ENCODE peak calls at places on chromosomes 11 and 22, in eight cellular contexts. U, Y, X, P, D, G, M and Z are unnamed samples. For H3K9me3, the result is how much of the 10 kb centered on the place peaks cover.

GRCh38 chr11:106379712-106380111 is 302.2 kb downstream of the AASDHPPT start:
- DNase-seq in U (no peak), Y (no peak), X (no peak), P (no peak), D (no peak), G (no peak), M (no peak), Z (no peak)

GRCh38 chr11:124863137-124863825 is 2.0 kb upstream of the ROBO3 start:
- DNase-seq in U (no peak), Y (peak), X (no peak), P (peak), D (no peak), G (no peak), M (no peak), Z (peak)

GRCh38 chr11:120568572-120569307 is 57.2 kb downstream of the GRIK4 start:
- DNase-seq in U (no peak), Y (no peak), X (no peak), P (no peak), D (no peak), G (peak), M (no peak), Z (no peak)

GRCh38 chr11:1943977-1944376 is 3.2 kb upstream of the MRPL23 start:
- DNase-seq in U (no peak), Y (no peak), X (peak), P (peak), D (no peak), G (no peak), M (peak), Z (peak)

GRCh38 chr11:117426297-117426685 is 98.6 kb downstream of the CEP164 start:
- DNase-seq in U (peak), Y (peak), X (peak), P (peak), D (peak), G (peak), M (peak), Z (peak)

GRCh38 chr11:129209891-129210830 is 18.0 kb upstream of the ARHGAP32 start:
- DNase-seq in U (no peak), Y (no peak), X (no peak), P (no peak), D (no peak), G (no peak), M (no peak), Z (no peak)

GRCh38 chr11:16862733-16863132 is 124.3 kb downstream of the C11orf58 start:
- DNase-seq in U (no peak), Y (no peak), X (no peak), P (no peak), D (no peak), G (no peak), M (no peak), Z (no peak)

GRCh38 chr22:29291215-29291614 is 15.2 kb upstream of the GAS2L1 start:
- DNase-seq in U (no peak), Y (no peak), X (no peak), P (no peak), D (no peak), G (no peak), M (no peak), Z (no peak)

GRCh38 chr11:46116007-46116711 is 5.1 kb downstream of the PHF21A start:
- DNase-seq in U (peak), Y (no peak), X (no peak), P (no peak), D (peak), G (no peak), M (no peak), Z (no peak)
- H3K27ac ChIP-seq in U (peak), Y (no peak), X (no peak), P (peak), D (peak), G (no peak), M (peak), Z (no peak)

DNA sequence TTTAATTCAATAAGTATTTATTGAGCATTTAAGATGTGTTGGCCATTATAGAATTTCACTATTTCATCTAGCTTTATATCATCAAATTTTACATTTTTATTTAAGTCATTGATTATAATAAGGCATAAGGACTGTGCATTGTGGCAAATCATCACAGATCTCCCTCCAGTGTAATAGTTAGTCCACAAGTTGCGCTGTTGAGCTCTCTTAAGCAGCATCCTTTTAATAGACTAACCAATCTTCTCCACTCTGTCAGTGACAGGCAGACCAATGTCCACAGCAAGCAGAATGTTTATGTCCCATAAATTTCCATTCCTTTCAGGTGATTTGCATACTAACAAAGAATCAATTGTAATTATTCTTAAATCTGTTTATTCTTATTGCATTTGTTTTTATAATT is 595.3 kb upstream of the CCDC90B start:
- DNase-seq in U (no peak), Y (no peak), X (no peak), P (no peak), D (no peak), G (no peak), M (no peak), Z (no peak)
- TF ChIP-seq CTCF in U (no peak), Y (no peak), X (no peak), P (no peak), D (no peak), G (no peak), M (no peak), Z (no peak)

GRCh38 chr11:66858939-66859685 is 2.2 kb downstream of the LRFN4 start:
- DNase-seq in U (no peak), Y (no peak), X (peak), P (no peak), D (no peak), G (no peak), M (no peak), Z (no peak)
- H3K9me3 ChIP-seq in U (under half), Y (under half), X (under half), P (under half), D (under half), G (under half), M (under half), Z (under half)

GRCh38 chr11:62560566-62561103 is 13.1 kb downstream of the EEF1G start:
- DNase-seq in U (peak), Y (peak), X (peak), P (peak), D (peak), G (peak), M (peak), Z (peak)

GRCh38 chr11:62556102-62556871 is 9.7 kb upstream of the AHNAK start:
- DNase-seq in U (peak), Y (peak), X (peak), P (peak), D (peak), G (peak), M (peak), Z (peak)

GRCh38 chr11:62558669-62559068 is 12.1 kb upstream of the AHNAK start:
- DNase-seq in U (no peak), Y (no peak), X (no peak), P (no peak), D (no peak), G (no peak), M (no peak), Z (no peak)

GRCh38 chr11:62556872-62557631 is 10.4 kb upstream of the AHNAK start:
- DNase-seq in U (peak), Y (no peak), X (no peak), P (no peak), D (peak), G (no peak), M (no peak), Z (no peak)

DNA sequence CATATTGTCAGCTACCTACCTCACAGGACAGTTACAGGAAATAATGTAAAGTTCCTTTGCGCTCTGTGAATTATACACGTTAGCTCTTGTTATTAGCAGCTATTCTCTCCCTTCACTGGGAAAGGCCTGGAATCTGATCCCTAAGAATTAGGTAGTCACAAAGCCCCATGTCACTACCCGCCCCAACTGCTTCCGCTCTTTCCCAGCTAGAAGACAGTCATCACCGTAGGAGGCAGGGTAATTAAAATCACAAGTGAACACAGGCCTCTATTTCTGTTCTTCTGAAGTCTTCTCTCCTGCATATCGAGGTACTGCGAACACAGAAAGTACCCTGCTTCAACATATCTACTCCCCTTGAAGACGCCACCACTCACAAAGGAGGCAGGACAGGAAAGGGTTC is 12.6 kb upstream of the AHNAK start:
- DNase-seq in U (no peak), Y (no peak), X (no peak), P (no peak), D (no peak), G (no peak), M (no peak), Z (no peak)
- H3K27ac ChIP-seq in U (no peak), Y (peak), X (peak), P (peak), D (peak), G (peak), M (peak), Z (peak)

GRCh38 chr11:130779943-130780342 is 136.3 kb downstream of the SNX19 start:
- DNase-seq in U (no peak), Y (no peak), X (no peak), P (no peak), D (no peak), G (no peak), M (no peak), Z (no peak)

GRCh38 chr11:130783322-130783721 is 133.0 kb downstream of the SNX19 start:
- DNase-seq in U (no peak), Y (no peak), X (no peak), P (no peak), D (no peak), G (no peak), M (no peak), Z (no peak)

GRCh38 chr11:130781906-130782305 is 134.4 kb downstream of the SNX19 start:
- DNase-seq in U (no peak), Y (no peak), X (no peak), P (no peak), D (no peak), G (no peak), M (no peak), Z (no peak)

GRCh38 chr11:130780437-130780836 is 135.8 kb downstream of the SNX19 start:
- DNase-seq in U (no peak), Y (no peak), X (no peak), P (no peak), D (no peak), G (no peak), M (no peak), Z (no peak)

GRCh38 chr11:130782361-130783221 is 133.7 kb downstream of the SNX19 start:
- DNase-seq in U (no peak), Y (no peak), X (no peak), P (no peak), D (no peak), G (no peak), M (no peak), Z (no peak)
- TF ChIP-seq CTCF in U (no peak), Y (no peak), X (no peak), P (no peak), D (no peak), G (no peak), M (no peak), Z (no peak)

DNA sequence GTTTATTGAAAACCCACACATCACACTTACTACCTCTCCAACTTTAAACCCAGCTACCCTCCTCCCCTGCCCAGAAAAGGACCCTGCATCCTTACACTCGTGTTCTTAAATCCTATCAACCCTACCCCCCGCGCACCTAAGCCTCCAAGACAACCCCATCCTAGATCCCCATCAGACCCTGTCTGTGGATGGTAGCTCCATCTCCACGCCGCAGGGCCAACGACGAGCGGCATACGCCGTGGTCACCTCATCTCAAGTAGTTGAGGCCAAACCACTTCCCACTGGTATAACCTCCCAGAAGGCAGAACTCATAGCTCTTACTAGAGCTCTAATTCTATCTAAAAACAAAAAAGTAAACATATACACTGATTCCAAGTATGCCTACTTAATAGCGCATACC is 9.4 kb upstream of the OR56A3 start:
- DNase-seq in U (no peak), Y (no peak), X (no peak), P (no peak), D (no peak), G (no peak), M (no peak), Z (no peak)
- H3K9me3 ChIP-seq in U (under half), Y (under half), X (under half), P (under half), D (under half), G (under half), M (under half), Z (under half)